ENCODE peak calls at places on chromosomes 5 and 9, in nine cellular contexts. L is fibroblast of the aortic adventitia, B is neural progenitor cell, V is AG09309, P is HFF-Myc, J is ovary, I is sigmoid colon, T is choroid plexus epithelial cell, E is AG10803. F is an unnamed sample.

GRCh38 chr9:37371565-37372464 is 50.7 kb upstream of the GRHPR start:
- DNase-seq in L (peak), B (no peak), V (no peak), P (no peak), J (no peak), I (no peak), T (peak), E (peak), F (peak)

GRCh38 chr9:115115924-115116323 is 2.0 kb downstream of the TNC start:
- DNase-seq in L (peak), B (no peak), V (no peak), P (no peak), J (no peak), I (no peak), T (no peak), E (peak), F (peak)

GRCh38 chr5:139105621-139106071 is 92.5 kb downstream of the SIL1 start:
- DNase-seq in L (no peak), B (peak), V (no peak), P (no peak), J (no peak), I (no peak), T (no peak), E (no peak), F (no peak)

GRCh38 chr5:39714036-39714698 is 289.4 kb upstream of the DAB2 start:
- DNase-seq in L (peak), B (peak), V (peak), P (no peak), J (no peak), I (no peak), T (peak), E (peak), F (peak)

GRCh38 chr5:151707566-151707965 is 20.9 kb upstream of the SPARC start:
- DNase-seq in L (no peak), B (peak), V (no peak), P (no peak), J (no peak), I (no peak), T (peak), E (peak), F (no peak)

GRCh38 chr5:171867786-171868185 is 82.2 kb downstream of the SMIM23 start:
- DNase-seq in L (no peak), B (no peak), V (no peak), P (no peak), J (no peak), I (no peak), T (peak), E (peak), F (no peak)

GRCh38 chr5:6812800-6813731 is 99.8 kb downstream of the TENT4A start:
- DNase-seq in L (peak), B (no peak), V (peak), P (no peak), J (peak), I (no peak), T (peak), E (peak), F (peak)

GRCh38 chr9:86636051-86636450 is 281.8 kb upstream of the TUT7 start:
- DNase-seq in L (no peak), B (no peak), V (no peak), P (no peak), J (no peak), I (no peak), T (no peak), E (no peak), F (no peak)

GRCh38 chr5:113311301-113311700 is 123.5 kb downstream of the TSSK1B start:
- DNase-seq in L (no peak), B (no peak), V (no peak), P (no peak), J (no peak), I (no peak), T (no peak), E (no peak), F (no peak)

GRCh38 chr5:154761062-154761740 is 6.0 kb downstream of the LARP1 start:
- DNase-seq in L (no peak), B (no peak), V (no peak), P (no peak), J (no peak), I (no peak), T (no peak), E (no peak), F (no peak)

GRCh38 chr9:122526602-122527001 is 491 bp downstream of the OR1N1 start:
- DNase-seq in L (no peak), B (no peak), V (no peak), P (no peak), J (no peak), I (no peak), T (no peak), E (no peak), F (no peak)

GRCh38 chr9:137592767-137593166 is 2.5 kb upstream of the ZMYND19 start:
- DNase-seq in L (no peak), B (no peak), V (no peak), P (no peak), J (no peak), I (no peak), T (no peak), E (no peak), F (no peak)

GRCh38 chr5:130141689-130142320 is 237.5 kb downstream of the CHSY3 start:
- DNase-seq in L (peak), B (peak), V (no peak), P (peak), J (no peak), I (no peak), T (peak), E (peak), F (peak)

GRCh38 chr9:77449177-77450092 is 198.7 kb downstream of the GNA14 start:
- DNase-seq in L (peak), B (no peak), V (peak), P (no peak), J (no peak), I (no peak), T (peak), E (peak), F (peak)

GRCh38 chr5:14449052-14449661 is 132.4 kb upstream of the OTULINL start:
- DNase-seq in L (peak), B (no peak), V (peak), P (peak), J (no peak), I (no peak), T (peak), E (peak), F (peak)

GRCh38 chr5:81345411-81346003 is 44.1 kb downstream of the ZCCHC9 start:
- DNase-seq in L (no peak), B (no peak), V (no peak), P (no peak), J (no peak), I (no peak), T (no peak), E (no peak), F (no peak)

GRCh38 chr9:133362359-133363044 is 6.2 kb downstream of the SURF2 start:
- DNase-seq in L (peak), B (no peak), V (no peak), P (no peak), J (no peak), I (no peak), T (peak), E (no peak), F (no peak)

GRCh38 chr5:39521945-39522590 is 97.3 kb upstream of the DAB2 start:
- DNase-seq in L (no peak), B (no peak), V (no peak), P (no peak), J (no peak), I (no peak), T (no peak), E (peak), F (no peak)

GRCh38 chr5:21398511-21398910 is 1410.5 kb upstream of the CDH18 start:
- DNase-seq in L (no peak), B (no peak), V (no peak), P (no peak), J (no peak), I (no peak), T (no peak), E (no peak), F (no peak)

GRCh38 chr9:102867488-102867887 is 127.6 kb upstream of the CYLC2 start:
- DNase-seq in L (no peak), B (no peak), V (no peak), P (no peak), J (no peak), I (no peak), T (peak), E (no peak), F (peak)

GRCh38 chr9:752201-752600 is 89.3 kb upstream of the DMRT1 start:
- DNase-seq in L (peak), B (no peak), V (peak), P (no peak), J (no peak), I (no peak), T (peak), E (peak), F (peak)

GRCh38 chr9:135480071-135480941 is 724 bp downstream of the PPP1R26 start:
- DNase-seq in L (no peak), B (peak), V (no peak), P (no peak), J (peak), I (no peak), T (peak), E (peak), F (peak)

GRCh38 chr5:43042176-43042625 is 2.1 kb upstream of the ANXA2R start:
- DNase-seq in L (peak), B (peak), V (no peak), P (no peak), J (peak), I (peak), T (peak), E (peak), F (peak)

GRCh38 chr5:110116539-110116938 is 426.8 kb downstream of the MAN2A1 start:
- DNase-seq in L (no peak), B (no peak), V (no peak), P (no peak), J (no peak), I (no peak), T (no peak), E (no peak), F (no peak)

GRCh38 chr5:129377504-129377903 is 82.6 kb upstream of the ADAMTS19 start:
- DNase-seq in L (no peak), B (no peak), V (no peak), P (no peak), J (no peak), I (no peak), T (no peak), E (no peak), F (no peak)

GRCh38 chr5:176784218-176785165 is 25.9 kb upstream of the UNC5A start:
- DNase-seq in L (peak), B (no peak), V (peak), P (peak), J (no peak), I (peak), T (peak), E (peak), F (peak)

GRCh38 chr5:133225671-133226152 is 173.9 kb downstream of the HSPA4 start:
- DNase-seq in L (peak), B (no peak), V (no peak), P (peak), J (no peak), I (peak), T (no peak), E (no peak), F (no peak)

GRCh38 chr5:63963080-63963735 is 963 bp upstream of the HTR1A start:
- DNase-seq in L (peak), B (peak), V (peak), P (peak), J (peak), I (no peak), T (peak), E (peak), F (peak)

GRCh38 chr5:158992104-158992740 is 107.5 kb downstream of the EBF1 start:
- DNase-seq in L (peak), B (no peak), V (no peak), P (no peak), J (no peak), I (no peak), T (peak), E (peak), F (peak)

GRCh38 chr5:77181173-77181572 is 29.3 kb upstream of the PDE8B start:
- DNase-seq in L (no peak), B (peak), V (no peak), P (no peak), J (no peak), I (no peak), T (no peak), E (no peak), F (no peak)
- H3K4me3 ChIP-seq in L (no peak), B (peak), V (no peak), P (no peak), J (peak), I (no peak), T (peak), E (no peak), F (no peak)

GRCh38 chr5:54552446-54552845 is 34.9 kb downstream of the SNX18 start:
- DNase-seq in L (no peak), B (no peak), V (no peak), P (no peak), J (no peak), I (no peak), T (no peak), E (no peak), F (no peak)
- TF ChIP-seq CTCF in L (no peak), B (no peak), V (no peak), P (no peak), J (no peak), I (no peak), T (no peak), E (no peak), F (no peak)

GRCh38 chr5:131275996-131276535 is 12.2 kb downstream of the CDC42SE2 start:
- DNase-seq in L (no peak), B (no peak), V (no peak), P (no peak), J (no peak), I (no peak), T (no peak), E (no peak), F (no peak)

GRCh38 chr5:131279209-131279608 is 15.4 kb downstream of the CDC42SE2 start:
- DNase-seq in L (no peak), B (no peak), V (no peak), P (no peak), J (no peak), I (no peak), T (no peak), E (no peak), F (no peak)

GRCh38 chr5:131274341-131275063 is 10.6 kb downstream of the CDC42SE2 start:
- DNase-seq in L (no peak), B (no peak), V (no peak), P (no peak), J (no peak), I (no peak), T (no peak), E (no peak), F (no peak)

GRCh38 chr5:131277875-131278795 is 14.3 kb downstream of the CDC42SE2 start:
- DNase-seq in L (peak), B (no peak), V (no peak), P (no peak), J (no peak), I (no peak), T (no peak), E (no peak), F (no peak)

GRCh38 chr5:131277415-131277814 is 13.6 kb downstream of the CDC42SE2 start:
- DNase-seq in L (no peak), B (no peak), V (no peak), P (no peak), J (no peak), I (no peak), T (no peak), E (no peak), F (no peak)
- H3K4me3 ChIP-seq in L (no peak), B (no peak), V (no peak), P (no peak), J (no peak), I (no peak), T (no peak), E (no peak), F (no peak)

GRCh38 chr5:174918655-174919054 is 194.3 kb downstream of the MSX2 start:
- DNase-seq in L (no peak), B (no peak), V (no peak), P (no peak), J (no peak), I (no peak), T (no peak), E (no peak), F (no peak)

GRCh38 chr5:174920906-174921550 is 196.6 kb downstream of the MSX2 start:
- DNase-seq in L (no peak), B (peak), V (peak), P (no peak), J (no peak), I (no peak), T (peak), E (no peak), F (no peak)

GRCh38 chr5:174919351-174919750 is 195.0 kb downstream of the MSX2 start:
- DNase-seq in L (no peak), B (no peak), V (peak), P (no peak), J (no peak), I (no peak), T (no peak), E (peak), F (no peak)

GRCh38 chr5:174917976-174918554 is 193.7 kb downstream of the MSX2 start:
- DNase-seq in L (no peak), B (no peak), V (no peak), P (no peak), J (no peak), I (no peak), T (no peak), E (no peak), F (no peak)

DNA sequence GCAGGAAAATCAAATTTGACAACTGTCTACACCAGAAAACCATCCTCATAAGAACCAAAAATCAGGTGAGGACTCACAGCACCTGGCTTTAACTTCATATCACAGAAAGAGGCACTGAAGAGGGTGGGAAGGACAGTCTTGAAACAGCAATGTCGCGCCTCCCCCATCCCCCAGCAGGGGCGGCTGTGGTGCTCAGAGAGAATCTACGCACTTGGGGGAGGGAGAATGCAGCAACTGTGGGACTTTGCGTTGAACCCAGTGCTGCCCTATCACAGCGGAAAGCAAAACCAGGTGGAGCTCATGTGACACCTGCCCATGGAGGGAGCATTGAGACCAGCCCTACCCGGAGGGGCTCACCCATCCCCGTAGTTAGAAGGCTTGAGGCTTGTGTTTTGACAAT is 191.8 kb downstream of the MSX2 start:
- DNase-seq in L (no peak), B (no peak), V (no peak), P (no peak), J (no peak), I (no peak), T (no peak), E (no peak), F (no peak)
- TF ChIP-seq CTCF in L (no peak), B (peak), V (no peak), P (no peak), J (no peak), I (no peak), T (no peak), E (no peak), F (no peak)

GRCh38 chr5:179792612-179793469 is 945 bp upstream of the LTC4S start:
- DNase-seq in L (peak), B (no peak), V (no peak), P (no peak), J (peak), I (peak), T (no peak), E (no peak), F (no peak)

GRCh38 chr5:179791881-179792611 is 1.7 kb upstream of the LTC4S start:
- DNase-seq in L (no peak), B (no peak), V (no peak), P (no peak), J (no peak), I (peak), T (no peak), E (no peak), F (no peak)

GRCh38 chr5:179794171-179794570 is 385 bp downstream of the LTC4S start:
- DNase-seq in L (no peak), B (no peak), V (no peak), P (no peak), J (peak), I (peak), T (no peak), E (no peak), F (no peak)

GRCh38 chr5:179794575-179794974 is 789 bp downstream of the LTC4S start:
- DNase-seq in L (no peak), B (no peak), V (no peak), P (no peak), J (peak), I (peak), T (no peak), E (no peak), F (no peak)

DNA sequence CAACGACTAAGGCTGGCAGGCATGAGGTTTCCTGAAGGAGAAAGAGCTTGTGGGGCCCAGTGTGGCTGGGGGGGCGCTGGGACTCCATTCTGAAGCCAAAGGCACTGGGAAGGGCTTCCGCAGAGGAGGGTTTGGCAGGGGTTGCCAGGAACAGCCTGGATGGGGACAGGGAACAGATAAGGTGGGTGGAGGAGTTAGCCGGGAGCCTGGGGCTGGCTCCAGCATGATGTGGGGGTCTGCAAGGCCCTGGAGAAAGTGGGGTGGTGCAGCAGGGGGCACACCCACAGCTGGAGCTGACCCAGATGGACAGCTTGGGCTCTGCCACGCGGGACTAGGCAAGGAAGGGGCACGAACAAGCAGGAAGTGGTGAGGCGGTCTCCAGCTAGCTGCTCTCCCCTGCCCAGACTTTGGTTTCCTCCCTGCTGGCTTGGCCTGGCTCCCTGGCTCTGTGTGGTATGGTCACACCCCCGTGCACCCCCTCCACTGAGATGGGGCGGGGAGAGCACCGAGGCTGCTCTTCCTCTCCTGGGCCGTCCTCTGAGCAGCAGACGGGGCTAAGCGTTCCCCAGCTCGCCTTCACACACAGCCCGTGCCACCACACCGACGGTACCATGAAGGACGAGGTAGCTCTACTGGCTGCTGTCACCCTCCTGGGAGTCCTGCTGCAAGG is at the start of gene LTC4S:
- DNase-seq in L (peak), B (no peak), V (no peak), P (no peak), J (peak), I (peak), T (peak), E (peak), F (peak)
- H3K4me3 ChIP-seq in L (peak), B (no peak), V (no peak), P (no peak), J (no peak), I (peak), T (no peak), E (no peak), F (peak)

DNA sequence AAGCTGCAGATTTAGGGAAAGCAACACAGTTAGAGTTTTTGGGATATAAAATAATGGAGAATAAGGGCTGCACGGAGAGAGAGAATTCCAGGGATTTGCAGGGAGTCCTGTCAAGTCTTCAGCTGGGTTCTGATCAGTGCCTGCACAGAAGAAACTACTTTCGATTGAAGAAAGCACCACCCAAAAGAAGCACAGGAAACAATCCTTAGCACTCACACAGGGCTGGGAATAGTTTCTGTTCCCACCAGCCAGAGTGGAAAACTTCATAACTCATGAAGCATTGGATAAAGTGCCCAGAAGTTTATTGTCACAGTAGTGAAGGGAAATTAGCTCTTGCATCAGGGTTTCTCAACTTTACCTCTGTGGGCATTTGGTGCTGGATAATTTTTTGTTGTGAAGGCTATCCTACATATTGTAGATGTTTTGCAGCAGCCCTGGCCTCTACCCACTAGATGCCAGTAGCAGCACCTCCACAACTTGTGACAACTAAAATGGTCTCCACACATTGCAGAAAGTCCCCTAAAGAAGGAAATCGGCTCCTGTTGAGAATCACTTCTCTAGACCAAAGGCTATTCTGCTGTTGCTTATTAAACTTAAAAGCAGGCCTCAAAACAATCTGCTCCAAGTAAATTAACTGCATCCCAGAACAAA is 71.0 kb upstream of the FAM120A start:
- DNase-seq in L (no peak), B (no peak), V (no peak), P (no peak), J (no peak), I (no peak), T (peak), E (no peak), F (no peak)
- TF ChIP-seq CTCF in L (no peak), B (no peak), V (no peak), P (no peak), J (no peak), I (no peak), T (peak), E (no peak), F (no peak)

GRCh38 chr5:91189480-91190332 is 193.4 kb downstream of the ARRDC3 start:
- DNase-seq in L (peak), B (no peak), V (peak), P (peak), J (peak), I (peak), T (peak), E (peak), F (peak)
- H3K4me3 ChIP-seq in L (peak), B (no peak), V (no peak), P (no peak), J (peak), I (no peak), T (no peak), E (peak), F (no peak)